ENCODE peak calls at places on chromosomes 5 and 9, in five cellular contexts. One of them, this sample, is unnamed. For H3K4me1, the result is how much of the 10 kb centered on the place peaks cover.

GRCh38 chr5:134491841-134492442 is 33.5 kb upstream of the JADE2 start:
- DNase-seq in body of pancreas: no peak
- DNase-seq in mesendoderm: no peak
- DNase-seq in A549: no peak
- DNase-seq in colonic mucosa: no peak
- DNase-seq in this sample: peak

GRCh38 chr9:120729796-120730195 is 15.5 kb upstream of the MEGF9 start:
- DNase-seq in colonic mucosa: no peak
- DNase-seq in mesendoderm: peak
- DNase-seq in A549: no peak
- DNase-seq in body of pancreas: no peak
- DNase-seq in this sample: no peak

GRCh38 chr5:16492398-16493175 is 27.0 kb upstream of the ZNF622 start:
- DNase-seq in colonic mucosa: peak
- DNase-seq in body of pancreas: peak
- DNase-seq in mesendoderm: peak
- DNase-seq in A549: peak
- DNase-seq in this sample: no peak

GRCh38 chr5:142785211-142785610 is 15.0 kb downstream of the ARHGAP26 start:
- DNase-seq in mesendoderm: peak
- DNase-seq in colonic mucosa: no peak
- DNase-seq in A549: no peak
- DNase-seq in body of pancreas: no peak
- DNase-seq in this sample: no peak

GRCh38 chr5:112283943-112284342 is 135.1 kb downstream of the EPB41L4A start:
- DNase-seq in A549: no peak
- DNase-seq in colonic mucosa: no peak
- DNase-seq in body of pancreas: no peak
- DNase-seq in mesendoderm: no peak
- DNase-seq in this sample: no peak

GRCh38 chr9:123322771-123323481 is 33.1 kb upstream of the CRB2 start:
- DNase-seq in mesendoderm: peak
- DNase-seq in body of pancreas: no peak
- DNase-seq in colonic mucosa: no peak
- DNase-seq in A549: no peak
- DNase-seq in this sample: no peak

GRCh38 chr5:139043127-139043905 is 154.9 kb downstream of the SIL1 start:
- DNase-seq in body of pancreas: no peak
- DNase-seq in mesendoderm: no peak
- DNase-seq in colonic mucosa: no peak
- DNase-seq in A549: no peak
- DNase-seq in this sample: no peak

GRCh38 chr9:129141066-129142041 is 30.1 kb downstream of the PTPA start:
- DNase-seq in body of pancreas: peak
- DNase-seq in A549: no peak
- DNase-seq in mesendoderm: no peak
- DNase-seq in colonic mucosa: peak
- DNase-seq in this sample: no peak

GRCh38 chr9:135611142-135611874 is 28.0 kb downstream of the GLT6D1 start:
- DNase-seq in mesendoderm: no peak
- DNase-seq in A549: no peak
- DNase-seq in body of pancreas: no peak
- DNase-seq in colonic mucosa: no peak
- DNase-seq in this sample: no peak

GRCh38 chr5:101942321-101942882 is 353.7 kb downstream of the SLCO4C1 start:
- DNase-seq in A549: no peak
- DNase-seq in mesendoderm: peak
- DNase-seq in body of pancreas: peak
- DNase-seq in colonic mucosa: peak
- DNase-seq in this sample: no peak

GRCh38 chr5:89584339-89584956 is 701.5 kb upstream of the MEF2C start:
- DNase-seq in A549: no peak
- DNase-seq in body of pancreas: no peak
- DNase-seq in mesendoderm: no peak
- DNase-seq in colonic mucosa: no peak
- DNase-seq in this sample: no peak

GRCh38 chr5:125410501-125411162 is 664.2 kb upstream of the ZNF608 start:
- DNase-seq in colonic mucosa: no peak
- DNase-seq in body of pancreas: no peak
- DNase-seq in A549: no peak
- DNase-seq in mesendoderm: no peak
- DNase-seq in this sample: no peak

GRCh38 chr5:58983496-58983895 is 400.6 kb downstream of the RAB3C start:
- DNase-seq in body of pancreas: no peak
- DNase-seq in mesendoderm: no peak
- DNase-seq in colonic mucosa: no peak
- DNase-seq in A549: no peak
- DNase-seq in this sample: no peak

GRCh38 chr5:81965510-81965909 is 6.3 kb upstream of the ATG10 start:
- DNase-seq in body of pancreas: no peak
- DNase-seq in mesendoderm: peak
- DNase-seq in colonic mucosa: no peak
- DNase-seq in A549: no peak
- DNase-seq in this sample: no peak

GRCh38 chr5:54659651-54660050 is 142.1 kb downstream of the SNX18 start:
- DNase-seq in mesendoderm: no peak
- DNase-seq in A549: no peak
- DNase-seq in colonic mucosa: no peak
- DNase-seq in body of pancreas: no peak
- DNase-seq in this sample: no peak

GRCh38 chr5:179827684-179828083 is 7.0 kb downstream of the SQSTM1 start:
- DNase-seq in mesendoderm: no peak
- DNase-seq in colonic mucosa: peak
- DNase-seq in A549: peak
- DNase-seq in body of pancreas: peak
- DNase-seq in this sample: peak
- H3K4me1 ChIP-seq in mesendoderm: under half
- H3K4me1 ChIP-seq in colonic mucosa: under half
- H3K4me1 ChIP-seq in A549: half or more
- H3K4me1 ChIP-seq in body of pancreas: under half
- H3K4me1 ChIP-seq in this sample: under half

GRCh38 chr9:8784813-8785212 is 985.2 kb upstream of the DMAC1 start:
- DNase-seq in body of pancreas: no peak
- DNase-seq in colonic mucosa: no peak
- DNase-seq in mesendoderm: no peak
- DNase-seq in A549: no peak
- DNase-seq in this sample: no peak
- H3K4me3 ChIP-seq in body of pancreas: no peak
- H3K4me3 ChIP-seq in colonic mucosa: no peak
- H3K4me3 ChIP-seq in mesendoderm: no peak
- H3K4me3 ChIP-seq in A549: no peak
- H3K4me3 ChIP-seq in this sample: no peak

DNA sequence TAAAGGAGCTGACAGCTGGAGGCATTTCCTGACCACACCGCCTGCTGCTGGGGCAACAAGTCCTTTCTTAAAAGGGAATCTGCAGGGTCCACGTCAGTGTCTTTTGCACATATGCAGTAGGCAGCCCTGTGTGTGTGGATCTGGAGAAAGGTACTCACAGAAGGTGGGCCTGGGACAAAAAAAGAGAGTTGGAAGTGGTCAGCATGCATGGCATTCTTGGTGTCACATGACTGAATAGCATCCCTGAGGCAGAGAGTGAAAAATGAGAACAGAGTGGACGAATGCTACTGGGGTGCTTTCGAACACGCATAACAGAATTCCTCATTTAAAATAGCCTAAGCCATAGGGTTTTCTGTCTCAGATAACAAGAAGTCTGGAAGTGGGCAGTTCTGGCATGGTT is 47.0 kb downstream of the DNAJC21 start:
- DNase-seq in colonic mucosa: no peak
- DNase-seq in A549: no peak
- DNase-seq in mesendoderm: peak
- DNase-seq in body of pancreas: no peak
- DNase-seq in this sample: no peak
- H3K4me1 ChIP-seq in colonic mucosa: under half
- H3K4me1 ChIP-seq in A549: under half
- H3K4me1 ChIP-seq in mesendoderm: under half
- H3K4me1 ChIP-seq in body of pancreas: under half
- H3K4me1 ChIP-seq in this sample: under half

DNA sequence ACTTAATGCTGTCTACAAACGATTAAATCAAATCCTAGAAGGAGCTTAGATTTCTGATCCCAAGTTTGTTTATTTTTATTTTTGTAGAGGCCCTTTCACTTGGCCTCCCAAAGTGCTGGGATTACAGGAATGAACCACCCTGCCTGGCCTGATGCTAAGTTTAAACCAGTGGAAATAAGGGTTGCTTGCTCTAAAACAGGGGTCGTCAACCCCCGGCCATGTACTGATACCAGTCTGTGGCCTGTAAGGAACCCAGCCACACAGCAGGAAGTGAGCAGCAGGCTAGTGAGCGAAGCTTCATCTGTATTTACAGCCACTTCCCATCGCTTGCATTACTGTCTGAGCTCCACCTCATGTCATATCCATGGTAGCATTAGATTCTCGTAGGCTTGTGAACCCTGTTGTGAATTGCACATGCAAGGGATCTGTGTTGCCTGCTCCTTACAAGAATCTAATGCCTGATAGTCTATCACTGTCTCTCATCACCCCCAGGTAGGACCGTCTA is 11.4 kb downstream of the TTC1 start:
- DNase-seq in A549: no peak
- DNase-seq in mesendoderm: no peak
- DNase-seq in body of pancreas: no peak
- DNase-seq in colonic mucosa: no peak
- DNase-seq in this sample: no peak
- H3K4me3 ChIP-seq in A549: no peak
- H3K4me3 ChIP-seq in mesendoderm: no peak
- H3K4me3 ChIP-seq in body of pancreas: no peak
- H3K4me3 ChIP-seq in colonic mucosa: no peak
- H3K4me3 ChIP-seq in this sample: no peak

GRCh38 chr9:627571-627970 is 213.9 kb upstream of the DMRT1 start:
- DNase-seq in body of pancreas: no peak
- DNase-seq in A549: no peak
- DNase-seq in colonic mucosa: no peak
- DNase-seq in mesendoderm: no peak
- DNase-seq in this sample: no peak

GRCh38 chr9:630817-631216 is 210.7 kb upstream of the DMRT1 start:
- DNase-seq in body of pancreas: no peak
- DNase-seq in colonic mucosa: no peak
- DNase-seq in mesendoderm: no peak
- DNase-seq in A549: no peak
- DNase-seq in this sample: no peak

GRCh38 chr9:631596-631995 is 209.9 kb upstream of the DMRT1 start:
- DNase-seq in body of pancreas: no peak
- DNase-seq in colonic mucosa: no peak
- DNase-seq in mesendoderm: no peak
- DNase-seq in A549: no peak
- DNase-seq in this sample: no peak

GRCh38 chr9:626591-626990 is 214.9 kb upstream of the DMRT1 start:
- DNase-seq in body of pancreas: no peak
- DNase-seq in A549: no peak
- DNase-seq in mesendoderm: no peak
- DNase-seq in colonic mucosa: no peak
- DNase-seq in this sample: no peak

GRCh38 chr9:629136-629535 is 212.4 kb upstream of the DMRT1 start:
- DNase-seq in A549: no peak
- DNase-seq in colonic mucosa: no peak
- DNase-seq in mesendoderm: no peak
- DNase-seq in body of pancreas: no peak
- DNase-seq in this sample: no peak
- H3K4me1 ChIP-seq in A549: under half
- H3K4me1 ChIP-seq in colonic mucosa: under half
- H3K4me1 ChIP-seq in mesendoderm: under half
- H3K4me1 ChIP-seq in body of pancreas: under half
- H3K4me1 ChIP-seq in this sample: under half

GRCh38 chr9:113528088-113528487 is 64.6 kb downstream of the RGS3 start:
- DNase-seq in colonic mucosa: peak
- DNase-seq in body of pancreas: no peak
- DNase-seq in A549: no peak
- DNase-seq in mesendoderm: no peak
- DNase-seq in this sample: peak
- H3K4me3 ChIP-seq in colonic mucosa: no peak
- H3K4me3 ChIP-seq in body of pancreas: no peak
- H3K4me3 ChIP-seq in A549: no peak
- H3K4me3 ChIP-seq in mesendoderm: no peak
- H3K4me3 ChIP-seq in this sample: no peak